ENCODE peak calls at places on chromosomes 13 and 19, in nine cellular contexts. Q is left ventricle myocardium inferior; B is pancreas; X is bronchial epithelial cell; H is activated naive CD8-positive, alpha-beta T cell treated with anti-CD3 and anti-CD28 coated beads, Interleukin-2, amount 50 U/mL, for 24 hours; C is stimulated activated CD4-positive, alpha-beta T cell treated with anti-CD3 and anti-CD28 coated beads, Interleukin-4, amount 100 ng/mL, for 24 hours; U is Calu3; R is cardiac muscle cell; L is C1 segment of cervical spinal cord. V is an unnamed sample.

GRCh38 chr19:39422020-39422419 is 9.6 kb downstream of the PLEKHG2 start:
- DNase-seq in Q (no peak), B (no peak), X (no peak), H (no peak), C (no peak), U (no peak), R (no peak), L (no peak), V (no peak)

GRCh38 chr19:4523306-4524110 is 5.2 kb upstream of the PLIN4 start:
- DNase-seq in Q (peak), B (peak), X (no peak), H (peak), C (peak), U (peak), R (peak), L (no peak), V (no peak)

GRCh38 chr19:12969292-12969988 is at the start of gene DAND5:
- DNase-seq in Q (peak), B (peak), X (no peak), H (no peak), C (no peak), U (no peak), R (no peak), L (no peak), V (no peak)

GRCh38 chr19:15118248-15118647 is 11.0 kb downstream of the SYDE1 start:
- DNase-seq in Q (no peak), B (no peak), X (no peak), H (no peak), C (no peak), U (no peak), R (no peak), L (no peak), V (no peak)

GRCh38 chr19:43923875-43924274 is 11.2 kb downstream of the ZNF45 start:
- DNase-seq in Q (no peak), B (no peak), X (no peak), H (no peak), C (no peak), U (no peak), R (no peak), L (no peak), V (no peak)

GRCh38 chr13:21395953-21396352 is 63.1 kb downstream of the ZDHHC20 start:
- DNase-seq in Q (no peak), B (no peak), X (no peak), H (peak), C (peak), U (no peak), R (no peak), L (no peak), V (no peak)

GRCh38 chr13:99658266-99658991 is 157.2 kb downstream of the TM9SF2 start:
- DNase-seq in Q (peak), B (peak), X (peak), H (peak), C (peak), U (peak), R (peak), L (peak), V (peak)

GRCh38 chr19:14435320-14436050 is 2.4 kb downstream of the PKN1 start:
- DNase-seq in Q (no peak), B (no peak), X (no peak), H (no peak), C (no peak), U (no peak), R (no peak), L (no peak), V (no peak)

GRCh38 chr13:113588394-113589111 is 4.0 kb downstream of the TFDP1 start:
- DNase-seq in Q (no peak), B (no peak), X (no peak), H (no peak), C (no peak), U (no peak), R (no peak), L (no peak), V (no peak)

GRCh38 chr13:109781384-109782065 is 4.9 kb downstream of the IRS2 start:
- DNase-seq in Q (no peak), B (no peak), X (no peak), H (no peak), C (no peak), U (no peak), R (no peak), L (no peak), V (no peak)

GRCh38 chr13:74153316-74153715 is 19.1 kb upstream of the KLF12 start:
- DNase-seq in Q (no peak), B (no peak), X (peak), H (no peak), C (no peak), U (no peak), R (no peak), L (no peak), V (no peak)

GRCh38 chr19:8161135-8161646 is 11.8 kb upstream of the FBN3 start:
- DNase-seq in Q (no peak), B (no peak), X (no peak), H (no peak), C (no peak), U (no peak), R (peak), L (no peak), V (peak)

GRCh38 chr19:41373993-41374392 is 2.3 kb upstream of the TMEM91 start:
- DNase-seq in Q (peak), B (peak), X (peak), H (no peak), C (no peak), U (no peak), R (no peak), L (peak), V (no peak)

GRCh38 chr13:103799028-103799427 is 732.8 kb upstream of the SLC10A2 start:
- DNase-seq in Q (no peak), B (no peak), X (no peak), H (no peak), C (no peak), U (no peak), R (no peak), L (no peak), V (no peak)

GRCh38 chr13:47179321-47179720 is 282.5 kb upstream of the HTR2A start:
- DNase-seq in Q (no peak), B (no peak), X (no peak), H (no peak), C (no peak), U (no peak), R (peak), L (no peak), V (no peak)

GRCh38 chr19:13396256-13397080 is 109.8 kb downstream of the CACNA1A start:
- DNase-seq in Q (peak), B (no peak), X (peak), H (peak), C (no peak), U (peak), R (peak), L (no peak), V (no peak)

GRCh38 chr19:10226376-10227214 is 4.5 kb downstream of the S1PR2 start:
- DNase-seq in Q (peak), B (no peak), X (no peak), H (no peak), C (no peak), U (no peak), R (no peak), L (no peak), V (no peak)

GRCh38 chr13:80116107-80116506 is 224.8 kb downstream of the SPRY2 start:
- DNase-seq in Q (no peak), B (no peak), X (peak), H (no peak), C (no peak), U (no peak), R (no peak), L (no peak), V (no peak)

GRCh38 chr13:27026396-27026795 is 145.2 kb downstream of the USP12 start:
- DNase-seq in Q (no peak), B (no peak), X (no peak), H (no peak), C (no peak), U (no peak), R (no peak), L (no peak), V (no peak)

GRCh38 chr19:1324792-1325567 is 39.3 kb downstream of the EFNA2 start:
- DNase-seq in Q (peak), B (peak), X (peak), H (peak), C (peak), U (peak), R (peak), L (peak), V (no peak)

GRCh38 chr19:7013678-7014077 is 7.6 kb downstream of the MBD3L2B start:
- DNase-seq in Q (no peak), B (no peak), X (peak), H (no peak), C (peak), U (no peak), R (no peak), L (no peak), V (no peak)

GRCh38 chr13:113832204-113832603 is 31.7 kb downstream of the GAS6 start:
- DNase-seq in Q (no peak), B (peak), X (no peak), H (no peak), C (no peak), U (no peak), R (no peak), L (no peak), V (no peak)

GRCh38 chr13:24511019-24511823 is 1.4 kb downstream of the PARP4 start:
- DNase-seq in Q (no peak), B (no peak), X (peak), H (peak), C (peak), U (peak), R (no peak), L (no peak), V (peak)

GRCh38 chr13:33723365-33723764 is 94.6 kb upstream of the RFC3 start:
- DNase-seq in Q (no peak), B (no peak), X (no peak), H (no peak), C (no peak), U (no peak), R (no peak), L (no peak), V (no peak)

GRCh38 chr13:21837841-21838551 is 167.1 kb downstream of the FGF9 start:
- DNase-seq in Q (no peak), B (no peak), X (no peak), H (no peak), C (no peak), U (peak), R (no peak), L (no peak), V (no peak)

V was measured in GM12864.